ENCODE peak calls at places on chromosomes 11 and 22, in six cellular contexts. One of them, this sample, is unnamed. For H3K4me1, the result is how much of the 10 kb centered on the place peaks cover.

GRCh38 chr11:121881806-121882205 is 234.2 kb downstream of the BLID start:
- DNase-seq in endodermal cell: no peak
- DNase-seq in right atrium auricular region: no peak
- DNase-seq in right cardiac atrium: no peak
- DNase-seq in astrocyte: peak
- DNase-seq in CD8-positive, alpha-beta T cell: no peak
- DNase-seq in this sample: no peak

GRCh38 chr22:24744638-24745037 is 29.9 kb downstream of the PIWIL3 start:
- DNase-seq in endodermal cell: no peak
- DNase-seq in right atrium auricular region: no peak
- DNase-seq in right cardiac atrium: no peak
- DNase-seq in astrocyte: no peak
- DNase-seq in CD8-positive, alpha-beta T cell: no peak
- DNase-seq in this sample: no peak

GRCh38 chr11:124745835-124746620 is 6.0 kb downstream of the VSIG2 start:
- DNase-seq in endodermal cell: peak
- DNase-seq in right atrium auricular region: no peak
- DNase-seq in right cardiac atrium: no peak
- DNase-seq in astrocyte: no peak
- DNase-seq in CD8-positive, alpha-beta T cell: no peak
- DNase-seq in this sample: no peak

GRCh38 chr11:43944761-43945311 is 2.4 kb downstream of the C11orf96 start:
- DNase-seq in endodermal cell: peak
- DNase-seq in right atrium auricular region: no peak
- DNase-seq in right cardiac atrium: peak
- DNase-seq in astrocyte: no peak
- DNase-seq in CD8-positive, alpha-beta T cell: peak
- DNase-seq in this sample: no peak

GRCh38 chr11:128881221-128881620 is 9.9 kb upstream of the KCNJ5 start:
- DNase-seq in endodermal cell: no peak
- DNase-seq in right atrium auricular region: no peak
- DNase-seq in right cardiac atrium: no peak
- DNase-seq in astrocyte: no peak
- DNase-seq in CD8-positive, alpha-beta T cell: no peak
- DNase-seq in this sample: no peak

GRCh38 chr11:107172996-107173395 is 154.7 kb upstream of the GUCY1A2 start:
- DNase-seq in endodermal cell: no peak
- DNase-seq in right atrium auricular region: no peak
- DNase-seq in right cardiac atrium: no peak
- DNase-seq in astrocyte: no peak
- DNase-seq in CD8-positive, alpha-beta T cell: no peak
- DNase-seq in this sample: no peak

GRCh38 chr11:102914238-102915043 is 39.7 kb upstream of the MMP12 start:
- DNase-seq in endodermal cell: peak
- DNase-seq in right atrium auricular region: no peak
- DNase-seq in right cardiac atrium: no peak
- DNase-seq in astrocyte: peak
- DNase-seq in CD8-positive, alpha-beta T cell: no peak
- DNase-seq in this sample: peak

GRCh38 chr11:76604652-76605241 is 65.8 kb downstream of the LRRC32 start:
- DNase-seq in endodermal cell: no peak
- DNase-seq in right atrium auricular region: no peak
- DNase-seq in right cardiac atrium: peak
- DNase-seq in astrocyte: peak
- DNase-seq in CD8-positive, alpha-beta T cell: no peak
- DNase-seq in this sample: no peak

GRCh38 chr11:56846631-56847400 is 98.3 kb upstream of the OR9G4 start:
- DNase-seq in endodermal cell: no peak
- DNase-seq in right atrium auricular region: no peak
- DNase-seq in right cardiac atrium: no peak
- DNase-seq in astrocyte: no peak
- DNase-seq in CD8-positive, alpha-beta T cell: no peak
- DNase-seq in this sample: no peak

GRCh38 chr11:32418836-32419235 is 16.5 kb downstream of the WT1 start:
- DNase-seq in endodermal cell: no peak
- DNase-seq in right atrium auricular region: no peak
- DNase-seq in right cardiac atrium: no peak
- DNase-seq in astrocyte: no peak
- DNase-seq in CD8-positive, alpha-beta T cell: no peak
- DNase-seq in this sample: peak

GRCh38 chr11:86228967-86229330 is 15.6 kb upstream of the EED start:
- DNase-seq in endodermal cell: no peak
- DNase-seq in right atrium auricular region: no peak
- DNase-seq in right cardiac atrium: no peak
- DNase-seq in astrocyte: no peak
- DNase-seq in CD8-positive, alpha-beta T cell: no peak
- DNase-seq in this sample: no peak

GRCh38 chr11:16028406-16028805 is 327.9 kb downstream of the SOX6 start:
- DNase-seq in endodermal cell: no peak
- DNase-seq in right atrium auricular region: no peak
- DNase-seq in right cardiac atrium: no peak
- DNase-seq in astrocyte: peak
- DNase-seq in CD8-positive, alpha-beta T cell: no peak
- DNase-seq in this sample: no peak

GRCh38 chr11:111694851-111695250 is 71.3 kb downstream of the PPP2R1B start:
- DNase-seq in endodermal cell: no peak
- DNase-seq in right atrium auricular region: no peak
- DNase-seq in right cardiac atrium: peak
- DNase-seq in astrocyte: peak
- DNase-seq in CD8-positive, alpha-beta T cell: no peak
- DNase-seq in this sample: no peak

GRCh38 chr11:27646051-27646818 is 54.0 kb downstream of the BDNF start:
- DNase-seq in endodermal cell: peak
- DNase-seq in right atrium auricular region: no peak
- DNase-seq in right cardiac atrium: no peak
- DNase-seq in astrocyte: no peak
- DNase-seq in CD8-positive, alpha-beta T cell: no peak
- DNase-seq in this sample: no peak

GRCh38 chr22:37638351-37639069 is 959 bp upstream of the SH3BP1 start:
- DNase-seq in endodermal cell: peak
- DNase-seq in right atrium auricular region: no peak
- DNase-seq in right cardiac atrium: no peak
- DNase-seq in astrocyte: no peak
- DNase-seq in CD8-positive, alpha-beta T cell: no peak
- DNase-seq in this sample: no peak

GRCh38 chr11:120564573-120565301 is 53.2 kb downstream of the GRIK4 start:
- DNase-seq in endodermal cell: peak
- DNase-seq in right atrium auricular region: peak
- DNase-seq in right cardiac atrium: peak
- DNase-seq in astrocyte: peak
- DNase-seq in CD8-positive, alpha-beta T cell: no peak
- DNase-seq in this sample: no peak

GRCh38 chr11:1920128-1920908 is 815 bp downstream of the TNNT3 start:
- DNase-seq in endodermal cell: no peak
- DNase-seq in right atrium auricular region: no peak
- DNase-seq in right cardiac atrium: no peak
- DNase-seq in astrocyte: no peak
- DNase-seq in CD8-positive, alpha-beta T cell: no peak
- DNase-seq in this sample: no peak

GRCh38 chr22:27761036-27761435 is 40.5 kb downstream of the MN1 start:
- DNase-seq in endodermal cell: no peak
- DNase-seq in right atrium auricular region: no peak
- DNase-seq in right cardiac atrium: no peak
- DNase-seq in astrocyte: no peak
- DNase-seq in CD8-positive, alpha-beta T cell: no peak
- DNase-seq in this sample: no peak

GRCh38 chr11:125170406-125171031 is 6.0 kb downstream of the PKNOX2 start:
- DNase-seq in endodermal cell: peak
- DNase-seq in right atrium auricular region: peak
- DNase-seq in right cardiac atrium: peak
- DNase-seq in astrocyte: peak
- DNase-seq in CD8-positive, alpha-beta T cell: no peak
- DNase-seq in this sample: no peak

GRCh38 chr11:31823372-31824371 is 12.6 kb upstream of the PAX6 start:
- DNase-seq in endodermal cell: peak
- DNase-seq in right atrium auricular region: no peak
- DNase-seq in right cardiac atrium: no peak
- DNase-seq in astrocyte: no peak
- DNase-seq in CD8-positive, alpha-beta T cell: no peak
- DNase-seq in this sample: peak

GRCh38 chr22:20083157-20083890 is 3.3 kb downstream of the DGCR8 start:
- DNase-seq in endodermal cell: peak
- DNase-seq in right atrium auricular region: no peak
- DNase-seq in right cardiac atrium: no peak
- DNase-seq in astrocyte: no peak
- DNase-seq in CD8-positive, alpha-beta T cell: no peak
- DNase-seq in this sample: no peak
- H3K4me1 ChIP-seq in endodermal cell: under half
- H3K4me1 ChIP-seq in right atrium auricular region: under half
- H3K4me1 ChIP-seq in right cardiac atrium: under half
- H3K4me1 ChIP-seq in astrocyte: under half
- H3K4me1 ChIP-seq in CD8-positive, alpha-beta T cell: under half
- H3K4me1 ChIP-seq in this sample: under half

GRCh38 chr22:20434264-20434751 is 3.3 kb downstream of the SCARF2 start:
- DNase-seq in endodermal cell: no peak
- DNase-seq in right atrium auricular region: no peak
- DNase-seq in right cardiac atrium: no peak
- DNase-seq in astrocyte: no peak
- DNase-seq in CD8-positive, alpha-beta T cell: no peak
- DNase-seq in this sample: no peak
- H3K4me1 ChIP-seq in endodermal cell: under half
- H3K4me1 ChIP-seq in right atrium auricular region: under half
- H3K4me1 ChIP-seq in right cardiac atrium: under half
- H3K4me1 ChIP-seq in astrocyte: under half
- H3K4me1 ChIP-seq in CD8-positive, alpha-beta T cell: under half
- H3K4me1 ChIP-seq in this sample: under half

GRCh38 chr11:35042265-35042664 is 96.7 kb upstream of the CD44 start:
- DNase-seq in endodermal cell: no peak
- DNase-seq in right atrium auricular region: no peak
- DNase-seq in right cardiac atrium: no peak
- DNase-seq in astrocyte: no peak
- DNase-seq in CD8-positive, alpha-beta T cell: no peak
- DNase-seq in this sample: no peak

GRCh38 chr11:35039076-35039475 is 99.9 kb upstream of the CD44 start:
- DNase-seq in endodermal cell: no peak
- DNase-seq in right atrium auricular region: no peak
- DNase-seq in right cardiac atrium: no peak
- DNase-seq in astrocyte: no peak
- DNase-seq in CD8-positive, alpha-beta T cell: no peak
- DNase-seq in this sample: no peak

GRCh38 chr11:35038211-35038930 is 100.6 kb upstream of the CD44 start:
- DNase-seq in endodermal cell: no peak
- DNase-seq in right atrium auricular region: no peak
- DNase-seq in right cardiac atrium: no peak
- DNase-seq in astrocyte: no peak
- DNase-seq in CD8-positive, alpha-beta T cell: no peak
- DNase-seq in this sample: no peak

GRCh38 chr11:35041070-35041554 is 97.9 kb upstream of the CD44 start:
- DNase-seq in endodermal cell: no peak
- DNase-seq in right atrium auricular region: no peak
- DNase-seq in right cardiac atrium: no peak
- DNase-seq in astrocyte: no peak
- DNase-seq in CD8-positive, alpha-beta T cell: no peak
- DNase-seq in this sample: no peak

DNA sequence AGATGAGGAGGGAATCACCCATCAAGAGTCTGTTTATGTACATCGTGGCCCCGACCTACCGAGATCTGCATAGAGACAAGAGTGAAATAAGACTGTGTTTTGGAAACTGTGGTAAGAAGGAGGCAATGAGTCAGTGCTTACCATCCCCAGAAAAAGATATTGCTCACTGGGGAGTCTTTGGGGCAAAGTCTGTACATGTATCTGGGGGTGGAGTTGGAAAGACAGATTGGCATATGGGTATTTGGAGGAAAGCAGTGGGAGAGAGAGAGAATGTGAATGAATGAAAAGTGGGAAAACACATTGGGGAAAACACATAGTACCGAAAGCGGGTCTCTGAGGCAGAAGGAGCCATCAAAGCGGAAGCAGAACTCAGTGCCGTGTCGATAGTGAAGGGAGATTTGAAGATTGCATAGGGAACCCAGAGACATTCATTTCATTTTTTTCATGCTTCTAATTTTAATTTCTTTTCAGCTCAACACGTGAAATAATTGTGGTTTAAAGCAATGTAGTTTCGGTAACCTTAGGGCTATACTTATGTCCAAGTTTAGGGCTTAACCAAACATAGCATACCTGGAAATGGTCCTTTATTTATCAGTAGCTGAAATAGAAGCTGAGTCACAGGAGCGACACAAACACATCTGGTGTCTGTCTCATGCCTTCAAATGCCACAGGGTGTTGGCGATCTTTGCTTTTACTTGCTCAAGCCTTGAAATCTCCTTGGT is 98.6 kb upstream of the CD44 start:
- DNase-seq in endodermal cell: no peak
- DNase-seq in right atrium auricular region: no peak
- DNase-seq in right cardiac atrium: no peak
- DNase-seq in astrocyte: peak
- DNase-seq in CD8-positive, alpha-beta T cell: peak
- DNase-seq in this sample: no peak
- H3K4me1 ChIP-seq in endodermal cell: under half
- H3K4me1 ChIP-seq in right atrium auricular region: under half
- H3K4me1 ChIP-seq in right cardiac atrium: under half
- H3K4me1 ChIP-seq in astrocyte: under half
- H3K4me1 ChIP-seq in CD8-positive, alpha-beta T cell: under half
- H3K4me1 ChIP-seq in this sample: under half

DNA sequence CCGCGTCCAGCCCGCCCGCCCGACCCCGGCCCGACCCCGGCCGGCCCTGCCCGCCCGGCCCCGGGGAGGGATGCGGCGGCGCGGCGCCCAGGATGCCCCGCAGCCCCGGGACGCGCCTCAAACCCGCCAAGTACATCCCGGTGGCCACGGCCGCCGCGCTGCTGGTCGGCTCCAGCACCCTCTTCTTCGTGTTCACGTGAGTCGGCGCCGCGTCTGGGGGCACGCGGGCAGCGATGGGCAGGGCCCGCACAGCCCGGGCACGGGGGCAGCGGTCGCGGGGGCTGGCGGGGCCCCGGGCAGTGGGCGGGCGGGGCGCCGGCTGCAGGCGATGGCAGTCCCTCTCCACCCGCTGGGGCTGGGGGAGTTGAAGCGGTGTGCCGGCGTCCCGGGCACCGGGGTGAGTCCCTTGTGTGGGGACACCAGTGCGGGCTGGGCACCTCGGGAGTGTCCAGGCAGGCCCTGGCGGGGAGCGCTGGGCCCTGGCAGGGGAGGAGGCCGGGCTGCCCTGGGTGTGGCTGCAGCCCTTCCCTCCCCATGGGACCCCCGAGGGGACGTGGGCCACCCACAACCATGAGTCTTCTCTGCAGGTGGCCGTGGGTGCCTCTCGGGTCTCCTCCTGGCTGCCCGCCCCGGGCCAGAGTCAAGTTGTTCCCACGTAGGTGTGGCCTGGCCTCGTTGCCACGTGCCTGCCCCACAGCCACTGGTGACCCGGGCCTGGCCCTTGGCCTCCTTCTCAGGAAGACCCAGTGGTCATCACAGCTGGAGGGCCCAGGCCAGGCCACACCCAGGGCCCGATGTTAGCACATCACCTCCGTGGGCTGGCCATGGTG is 467 bp downstream of the ZDHHC8 start:
- DNase-seq in endodermal cell: no peak
- DNase-seq in right atrium auricular region: no peak
- DNase-seq in right cardiac atrium: peak
- DNase-seq in astrocyte: no peak
- DNase-seq in CD8-positive, alpha-beta T cell: no peak
- DNase-seq in this sample: no peak
- H3K4me1 ChIP-seq in endodermal cell: under half
- H3K4me1 ChIP-seq in right atrium auricular region: under half
- H3K4me1 ChIP-seq in right cardiac atrium: under half
- H3K4me1 ChIP-seq in astrocyte: under half
- H3K4me1 ChIP-seq in CD8-positive, alpha-beta T cell: half or more
- H3K4me1 ChIP-seq in this sample: under half

DNA sequence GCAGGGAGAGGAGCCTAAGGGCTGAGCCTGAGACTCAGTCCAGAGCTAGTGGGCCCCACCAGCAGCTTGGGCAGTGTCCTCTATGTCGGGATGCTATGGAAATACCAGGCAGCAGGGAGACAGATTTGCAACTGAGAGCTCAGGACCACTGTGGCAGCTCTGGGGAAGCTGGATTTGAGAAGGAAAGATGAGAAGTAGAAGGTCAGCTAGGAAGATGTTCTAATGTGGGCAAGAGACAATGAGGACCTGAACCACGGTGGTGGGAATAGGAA is 29.4 kb downstream of the LRFN4 start:
- DNase-seq in endodermal cell: no peak
- DNase-seq in right atrium auricular region: no peak
- DNase-seq in right cardiac atrium: no peak
- DNase-seq in astrocyte: no peak
- DNase-seq in CD8-positive, alpha-beta T cell: no peak
- DNase-seq in this sample: no peak
- H3K4me1 ChIP-seq in endodermal cell: under half
- H3K4me1 ChIP-seq in right atrium auricular region: under half
- H3K4me1 ChIP-seq in right cardiac atrium: under half
- H3K4me1 ChIP-seq in astrocyte: under half
- H3K4me1 ChIP-seq in CD8-positive, alpha-beta T cell: under half
- H3K4me1 ChIP-seq in this sample: under half